ENCODE peak calls at places on chromosomes 6 and 20, in six cellular contexts. H is IMR-90, P is GM12878, Z is K562, X is HepG2, Y is HEK293T. C is an unnamed sample.

GRCh38 chr6:34529665-34530327 is 26.3 kb downstream of the SPDEF start:
- DNase-seq in H (no peak), Z (no peak), P (no peak), X (peak; percentile 38), Y (no peak), C (no peak)

GRCh38 chr6:168118935-168119334 is 39.9 kb upstream of the FRMD1 start:
- DNase-seq in Z (no peak), H (no peak), P (no peak), X (no peak), Y (no peak), C (no peak)

GRCh38 chr6:157760589-157761330 is 62.3 kb upstream of the SNX9 start:
- DNase-seq in X (no peak), Y (no peak), Z (no peak), H (peak; percentile 90), P (no peak), C (peak; percentile 20)

GRCh38 chr6:68756454-68757375 is 121.6 kb downstream of the ADGRB3 start:
- DNase-seq in H (no peak), X (no peak), Y (no peak), P (no peak), Z (no peak), C (no peak)

GRCh38 chr6:128725271-128726233 is 157.4 kb upstream of the LAMA2 start:
- DNase-seq in Z (peak; percentile 22), H (peak; percentile 38), Y (peak; percentile 42), P (no peak), X (peak; percentile 39), C (peak; percentile 2)

GRCh38 chr6:110395221-110395620 is 20.2 kb downstream of the DDO start:
- DNase-seq in H (no peak), Z (no peak), Y (no peak), P (no peak), X (no peak), C (no peak)

GRCh38 chr6:73515204-73516101 is 5.4 kb downstream of the EEF1A1 start:
- DNase-seq in Y (no peak), P (no peak), Z (peak; percentile 27), H (peak; percentile 88), X (peak; percentile 73), C (no peak)

GRCh38 chr6:142014515-142014914 is 118.2 kb upstream of the GJE1 start:
- DNase-seq in X (no peak), P (no peak), Z (no peak), Y (no peak), H (peak; percentile 93), C (peak; percentile 72)

GRCh38 chr20:49161428-49162152 is 26.5 kb downstream of the STAU1 start:
- DNase-seq in P (no peak), H (no peak), Y (no peak), X (peak; percentile 86), Z (no peak), C (no peak)

GRCh38 chr6:51077967-51078518 is 259.4 kb downstream of the TFAP2B start:
- DNase-seq in P (no peak), X (no peak), Y (no peak), Z (no peak), H (no peak), C (no peak)

GRCh38 chr6:46509063-46509462 is 17.8 kb upstream of the RCAN2 start:
- DNase-seq in P (no peak), H (no peak), Z (no peak), Y (no peak), X (no peak), C (no peak)

GRCh38 chr6:145454006-145454405 is 281.3 kb downstream of the EPM2A start:
- DNase-seq in P (no peak), Y (no peak), Z (no peak), X (no peak), H (no peak), C (no peak)

GRCh38 chr6:109486068-109486467 is 3.0 kb upstream of the ZBTB24 start:
- DNase-seq in X (peak; percentile 54), Y (no peak), P (no peak), H (no peak), Z (no peak), C (no peak)

GRCh38 chr6:43796910-43797890 is 27.2 kb downstream of the VEGFA start:
- DNase-seq in X (no peak), Y (no peak), Z (no peak), H (no peak), P (no peak), C (no peak)
- TF ChIP-seq BHLHE40 in X (no peak), Y (no peak), Z (no peak), H (no peak), P (no peak), C (no peak)

GRCh38 chr20:18633411-18633810 is 45.6 kb downstream of the DTD1 start:
- DNase-seq in H (no peak), Y (no peak), Z (no peak), X (no peak), P (no peak), C (no peak)

GRCh38 chr20:18625907-18626655 is 38.2 kb downstream of the DTD1 start:
- DNase-seq in Y (no peak), P (no peak), H (no peak), X (no peak), Z (no peak), C (no peak)

GRCh38 chr20:18624948-18625347 is 37.1 kb downstream of the DTD1 start:
- DNase-seq in H (no peak), X (no peak), Y (no peak), P (no peak), Z (no peak), C (no peak)

GRCh38 chr20:18632196-18632789 is 44.4 kb downstream of the DTD1 start:
- DNase-seq in X (peak; percentile 72), P (no peak), H (peak; percentile 59), Y (peak; percentile 73), Z (peak; percentile 50), C (peak; percentile 70)

DNA sequence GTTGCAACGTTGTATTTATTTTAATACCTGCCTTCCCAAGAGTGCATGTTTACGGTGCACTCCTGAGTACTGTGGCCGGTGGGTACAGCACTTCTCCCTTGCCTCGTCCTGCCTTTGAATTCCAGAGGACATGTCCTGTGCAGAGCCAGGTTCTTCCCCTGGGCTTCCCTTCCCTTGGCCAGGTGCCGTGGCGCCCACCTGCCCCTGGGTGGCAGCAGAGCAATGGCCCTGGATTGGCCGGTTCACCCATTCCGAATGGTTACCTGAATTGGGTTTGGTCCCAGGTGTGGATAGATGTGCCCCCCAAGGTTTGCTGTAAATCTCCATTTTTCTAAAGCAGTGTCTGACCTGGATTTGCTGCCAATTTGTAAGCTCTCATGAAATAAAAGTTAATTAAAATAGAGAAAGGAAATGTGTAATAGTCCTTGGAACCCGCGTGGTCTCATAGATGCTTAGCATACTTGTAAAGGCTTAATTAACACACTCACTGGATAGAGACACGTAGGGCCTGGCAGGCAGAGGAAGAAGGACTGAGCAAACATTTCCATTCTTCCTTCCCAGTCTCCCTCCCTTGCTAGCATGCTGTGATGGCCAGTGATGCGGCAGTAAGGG is 40.6 kb downstream of the DTD1 start:
- DNase-seq in H (no peak), X (peak; percentile 24), Z (peak; percentile 11), Y (peak; percentile 38), P (no peak), C (peak; percentile 21)
- TF ChIP-seq BHLHE40 in H (no peak), X (no peak), Z (no peak), Y (no peak), P (no peak), C (no peak)

DNA sequence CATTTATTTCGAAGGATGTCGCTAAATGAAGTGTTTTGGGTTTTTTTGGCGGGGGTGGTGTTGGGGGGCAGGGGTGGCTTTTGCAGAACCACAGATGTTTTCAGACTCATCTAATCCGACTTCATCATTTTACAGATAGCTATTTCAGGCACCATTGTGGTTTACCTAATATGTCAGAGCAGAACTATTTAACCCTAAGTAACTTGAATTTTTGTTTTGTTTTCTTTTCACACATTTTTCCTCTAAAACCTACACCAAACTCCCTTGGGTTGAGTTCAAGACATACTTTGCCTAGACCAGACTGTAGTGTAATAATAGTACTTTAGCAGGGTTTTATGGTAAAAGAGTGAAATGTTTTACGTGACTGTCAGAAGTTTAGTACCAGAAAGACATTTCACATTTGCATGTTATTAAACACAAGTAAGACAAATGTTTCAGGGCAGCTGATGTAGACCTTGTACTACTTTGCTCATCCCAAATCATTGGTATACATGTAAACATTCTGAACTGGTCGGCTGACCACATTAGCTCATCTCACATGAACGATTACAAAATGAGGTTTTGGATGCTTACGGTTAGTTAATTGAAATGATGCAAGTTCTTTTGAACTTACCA is 37.7 kb downstream of the MAP3K4 start:
- DNase-seq in Z (no peak), P (peak; percentile 88), Y (no peak), H (peak; percentile 91), X (no peak), C (no peak)
- TF ChIP-seq BHLHE40 in Z (no peak), P (peak; percentile 86), Y (no peak), H (peak; percentile 97), X (no peak), C (no peak)

GRCh38 chr6:125839471-125839870 is 48.7 kb downstream of the NCOA7 start:
- DNase-seq in Z (no peak), Y (no peak), H (peak; percentile 13), X (no peak), P (no peak), C (no peak)
- TF ChIP-seq BHLHE40 in Z (no peak), Y (no peak), H (no peak), X (no peak), P (no peak), C (no peak)

C was measured in A549.